ENCODE peak calls at places on chromosomes 7 and 10, in four cellular contexts. P, Z, T and B are unnamed samples.
A peak's percentile ranks its signal among the peaks of the same experiment; 100 is the strongest.

GRCh38 chr7:97026705-97027426 is 2.2 kb upstream of the DLX5 start:
- DNase-seq in Z (no peak), T (no peak), P (no peak), B (no peak)

GRCh38 chr10:86759073-86759672 is 2.8 kb downstream of the BMPR1A start:
- DNase-seq in P (no peak), T (no peak), Z (no peak), B (no peak)

GRCh38 chr7:101237206-101238067 is at the start of gene CLDN15:
- DNase-seq in T (peak; percentile 84), Z (peak; percentile 88), P (peak; percentile 86), B (no peak)

GRCh38 chr7:52147240-52147639 is 830.6 kb upstream of the COBL start:
- DNase-seq in P (no peak), Z (no peak), T (no peak), B (no peak)

GRCh38 chr7:6250364-6250833 is 22.0 kb downstream of the CYTH3 start:
- DNase-seq in P (no peak), Z (no peak), T (no peak), B (no peak)

GRCh38 chr10:115665549-115665948 is 572.4 kb downstream of the ATRNL1 start:
- DNase-seq in T (no peak), Z (no peak), P (no peak), B (no peak)

GRCh38 chr7:134502463-134502862 is 24.9 kb upstream of the AKR1B10 start:
- DNase-seq in Z (peak; percentile 33), T (no peak), P (no peak), B (no peak)

GRCh38 chr10:11611248-11612003 is at the start of gene USP6NL:
- DNase-seq in Z (peak; percentile 89), T (peak; percentile 97), P (peak; percentile 93), B (peak; percentile 94)

GRCh38 chr10:26486304-26486703 is 48.2 kb downstream of the APBB1IP start:
- DNase-seq in P (no peak), T (no peak), Z (peak; percentile 19), B (no peak)

GRCh38 chr7:79211724-79212123 is 241.7 kb downstream of the MAGI2 start:
- DNase-seq in T (no peak), P (no peak), Z (no peak), B (no peak)

GRCh38 chr10:100728928-100729876 is 16.2 kb upstream of the PAX2 start:
- DNase-seq in P (no peak), T (no peak), Z (no peak), B (no peak)

GRCh38 chr7:2622869-2623697 is 8.7 kb upstream of the TTYH3 start:
- DNase-seq in Z (no peak), P (peak; percentile 21), T (peak; percentile 60), B (peak; percentile 72)

GRCh38 chr7:74212661-74213060 is 2.9 kb downstream of the LAT2 start:
- DNase-seq in T (no peak), Z (no peak), P (no peak), B (no peak)

GRCh38 chr10:95221124-95221523 is 27.1 kb downstream of the ACSM6 start:
- DNase-seq in T (no peak), P (no peak), Z (no peak), B (no peak)

GRCh38 chr7:12827920-12828319 is 140.5 kb downstream of the ARL4A start:
- DNase-seq in T (no peak), Z (no peak), P (no peak), B (no peak)

GRCh38 chr7:80748302-80749042 is 110.0 kb downstream of the CD36 start:
- DNase-seq in T (no peak), P (no peak), Z (no peak), B (no peak)

GRCh38 chr10:132248455-132249231 is 59.1 kb downstream of the STK32C start:
- DNase-seq in Z (no peak), T (no peak), P (peak; percentile 33), B (peak; percentile 92)

GRCh38 chr7:37380831-37381230 is 67.8 kb downstream of the ELMO1 start:
- DNase-seq in P (no peak), T (no peak), Z (no peak), B (no peak)

GRCh38 chr10:65550761-65551160 is 1375.1 kb upstream of the LRRTM3 start:
- DNase-seq in T (no peak), Z (no peak), P (no peak), B (no peak)

GRCh38 chr7:158206341-158206740 is 381.3 kb downstream of the PTPRN2 start:
- DNase-seq in P (no peak), Z (no peak), T (no peak), B (no peak)

GRCh38 chr7:6658618-6659345 is 21.7 kb downstream of the ZNF316 start:
- DNase-seq in Z (no peak), P (no peak), T (no peak), B (no peak)

GRCh38 chr7:74288034-74288881 is 949 bp upstream of the CLIP2 start:
- DNase-seq in T (no peak), P (no peak), Z (no peak), B (no peak)

GRCh38 chr10:14349081-14349480 is 18.4 kb upstream of the FRMD4A start:
- DNase-seq in T (no peak), P (no peak), Z (no peak), B (no peak)

GRCh38 chr7:15554744-15555143 is 7.1 kb downstream of the AGMO start:
- DNase-seq in P (no peak), T (no peak), Z (no peak), B (no peak)

GRCh38 chr7:148223130-148223529 is 367.4 kb upstream of the C7orf33 start:
- DNase-seq in P (no peak), Z (no peak), T (no peak), B (no peak)

GRCh38 chr7:106542550-106543220 is 118.3 kb downstream of the CCDC71L start:
- DNase-seq in P (peak; percentile 45), Z (peak; percentile 61), T (peak; percentile 72), B (no peak)

GRCh38 chr10:88840104-88840503 is 11.5 kb downstream of the ANKRD22 start:
- DNase-seq in Z (no peak), T (no peak), P (no peak), B (no peak)

GRCh38 chr10:81280497-81281479 is 594.2 kb upstream of the NRG3 start:
- DNase-seq in P (no peak), T (no peak), Z (no peak), B (no peak)

GRCh38 chr7:50185188-50185587 is 92.1 kb upstream of the ZPBP start:
- DNase-seq in Z (no peak), T (no peak), P (no peak), B (peak; percentile 54)

GRCh38 chr7:17716816-17717215 is 223.5 kb downstream of the SNX13 start:
- DNase-seq in Z (no peak), P (no peak), T (no peak), B (no peak)

GRCh38 chr10:126235091-126235978 is 152.9 kb downstream of the ADAM12 start:
- DNase-seq in P (no peak), Z (no peak), T (no peak), B (peak; percentile 57)

GRCh38 chr10:100507357-100507732 is 12.3 kb downstream of the SEC31B start:
- DNase-seq in T (no peak), Z (no peak), P (no peak), B (no peak)

GRCh38 chr7:26860361-26860760 is 4.0 kb downstream of the SKAP2 start:
- DNase-seq in P (no peak), T (no peak), Z (no peak), B (no peak)
- H3K4me1 ChIP-seq in P (no peaks in the 10 kb centered on the region), T (peaks cover 3% of the 10 kb centered on the region), Z (no peaks in the 10 kb centered on the region), B (peaks cover 64% of the 10 kb centered on the region)

DNA sequence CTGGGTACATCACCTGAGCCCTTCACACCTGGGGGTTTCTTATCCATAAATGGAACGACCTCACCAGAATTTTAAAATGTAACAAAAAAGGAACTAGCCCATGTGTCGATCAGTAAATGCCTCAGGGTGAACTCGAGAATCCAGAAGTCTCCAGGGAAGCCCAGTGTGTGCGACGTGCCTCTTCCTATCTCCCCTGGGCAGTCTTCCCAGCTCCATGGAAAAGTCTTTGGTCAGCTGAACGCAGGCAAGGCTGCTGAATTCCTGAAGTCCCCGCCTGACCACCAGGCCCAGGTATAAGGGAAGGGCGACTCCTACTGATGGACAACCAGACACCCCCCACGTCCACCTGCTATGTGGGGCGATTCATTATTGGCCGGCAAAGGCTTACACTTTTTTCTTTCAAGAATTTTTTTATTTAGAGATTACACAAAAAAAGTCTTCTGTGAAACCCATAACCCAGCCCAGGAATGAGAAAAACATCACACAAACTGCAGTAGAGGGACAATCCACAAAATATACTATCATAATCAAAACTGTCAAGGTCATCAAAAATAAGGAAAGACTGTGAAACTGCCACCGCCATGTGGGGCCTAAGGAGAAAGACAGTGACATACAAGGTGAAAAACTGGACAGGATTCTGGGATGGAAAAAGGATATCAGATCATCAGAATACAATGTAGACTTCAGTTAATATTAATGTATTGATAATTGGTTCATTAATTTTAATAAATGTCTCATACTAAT is 93.5 kb downstream of the CTBP2 start:
- DNase-seq in Z (peak; percentile 46), T (no peak), P (peak; percentile 52), B (no peak)
- H3K4me1 ChIP-seq in Z (peaks cover 20% of the 10 kb centered on the region), T (peaks cover 12% of the 10 kb centered on the region), P (peaks cover 58% of the 10 kb centered on the region), B (peaks cover 43% of the 10 kb centered on the region)

GRCh38 chr7:47471831-47472230 is 110.1 kb downstream of the TNS3 start:
- DNase-seq in P (no peak), Z (no peak), T (no peak), B (no peak)
- H3K4me1 ChIP-seq in P (peaks cover 24% of the 10 kb centered on the region), Z (no peaks in the 10 kb centered on the region), T (peaks cover 58% of the 10 kb centered on the region), B (peaks cover 9% of the 10 kb centered on the region)

DNA sequence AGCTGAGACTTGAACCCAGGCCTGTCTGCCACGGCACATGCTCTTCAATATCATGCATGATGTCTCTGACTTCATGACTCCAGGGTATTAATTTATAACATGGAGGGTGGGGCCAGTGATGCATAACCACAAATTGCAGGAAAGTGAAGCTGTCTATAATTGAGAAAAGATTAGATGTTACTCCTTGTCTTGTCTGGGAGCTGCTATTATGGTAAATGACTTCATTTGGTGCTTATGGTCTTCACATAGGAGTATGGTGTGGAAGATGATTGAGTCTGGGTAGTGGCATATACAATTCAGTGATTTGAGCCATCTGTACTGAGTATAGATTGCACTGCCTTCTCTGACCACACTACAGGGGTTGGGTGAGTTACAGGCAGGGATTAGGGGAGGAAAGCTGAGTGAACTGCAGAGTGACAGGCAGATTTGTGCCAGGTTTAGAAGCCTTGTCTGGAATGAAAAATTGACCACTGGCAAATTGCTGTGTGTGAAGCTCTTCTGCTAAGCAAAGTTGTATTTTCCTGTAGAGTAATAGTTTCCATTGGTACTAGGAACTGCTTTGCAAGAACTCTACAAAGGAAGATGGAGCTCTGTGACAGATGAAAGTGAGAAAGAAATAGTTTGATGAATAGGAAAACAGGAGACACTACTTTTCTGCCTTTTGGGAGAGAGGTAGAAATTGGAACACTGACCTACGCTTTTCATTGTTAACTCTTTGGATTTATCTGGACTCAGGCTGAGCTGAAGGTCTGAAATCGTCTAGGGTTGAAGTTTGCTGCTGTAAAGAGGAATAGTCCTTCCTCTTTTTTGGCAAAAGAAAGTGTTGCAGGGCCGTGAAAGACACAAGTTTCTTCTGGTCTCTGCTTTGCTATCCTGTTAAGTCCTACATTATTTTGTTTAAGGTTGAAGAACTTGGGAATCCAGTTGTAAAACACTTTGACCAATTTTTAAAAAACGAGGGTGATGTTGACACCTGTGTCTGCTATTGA is 2.7 kb downstream of the SND1 start:
- DNase-seq in T (no peak), P (no peak), Z (no peak), B (no peak)
- H3K4me1 ChIP-seq in T (peaks cover 30% of the 10 kb centered on the region), P (peaks cover 56% of the 10 kb centered on the region), Z (no peaks in the 10 kb centered on the region), B (peaks cover 68% of the 10 kb centered on the region)